ENCODE peak calls at places on chromosomes 11 and 22, in nine cellular contexts. J is HCT116, I is RWPE1, G is A549, U is lower lobe of right lung, H is PC-9, V is body of pancreas, Q is neural progenitor cell, Y is GM23338. B is an unnamed sample.

GRCh38 chr11:106246495-106246894 is 169.0 kb downstream of the AASDHPPT start:
- DNase-seq in I (no peak), H (no peak), U (no peak), Y (no peak), V (no peak), G (no peak), Q (no peak), J (no peak), B (no peak)

GRCh38 chr11:17601206-17602075 is 54.4 kb downstream of the OTOG start:
- DNase-seq in V (no peak), U (no peak), H (no peak), J (no peak), I (no peak), Y (peak), Q (peak), G (no peak), B (no peak)

GRCh38 chr11:69880803-69881445 is 61.7 kb upstream of the FGF3 start:
- DNase-seq in U (peak), V (no peak), I (no peak), G (no peak), H (no peak), Q (no peak), J (no peak), Y (no peak), B (no peak)

GRCh38 chr11:64206457-64207246 is at the start of gene FERMT3:
- DNase-seq in V (peak), Q (no peak), I (no peak), U (peak), Y (no peak), J (no peak), H (no peak), G (no peak), B (peak)

GRCh38 chr11:74417379-74417804 is 19.2 kb upstream of the PGM2L1 start:
- DNase-seq in Q (no peak), I (peak), G (no peak), Y (peak), U (no peak), V (no peak), J (no peak), H (peak), B (peak)

GRCh38 chr11:128825050-128825806 is 41.9 kb downstream of the KCNJ1 start:
- DNase-seq in G (no peak), I (no peak), H (no peak), J (no peak), V (no peak), Q (no peak), U (no peak), Y (peak), B (no peak)

GRCh38 chr11:77276271-77276670 is 25.2 kb downstream of the GDPD4 start:
- DNase-seq in G (no peak), I (no peak), Y (no peak), Q (no peak), J (no peak), U (no peak), H (no peak), V (no peak), B (no peak)

GRCh38 chr22:18068991-18069390 is 8.8 kb upstream of the PEX26 start:
- DNase-seq in I (no peak), V (no peak), Q (no peak), H (no peak), Y (no peak), U (no peak), J (no peak), G (no peak), B (no peak)

GRCh38 chr22:24497879-24498278 is 2.7 kb downstream of the UPB1 start:
- DNase-seq in G (no peak), Y (no peak), V (no peak), Q (no peak), J (no peak), I (no peak), U (no peak), H (no peak), B (no peak)

GRCh38 chr11:2672553-2673249 is 27.1 kb downstream of the KCNQ1OT1 start:
- DNase-seq in H (no peak), U (no peak), I (no peak), Q (no peak), J (no peak), G (no peak), V (no peak), Y (no peak), B (no peak)

GRCh38 chr11:96097844-96098421 is 174.0 kb upstream of the MTMR2 start:
- DNase-seq in J (no peak), H (no peak), I (no peak), V (no peak), Y (no peak), G (no peak), Q (no peak), U (no peak), B (no peak)

GRCh38 chr22:25960375-25960774 is 208.9 kb upstream of the SEZ6L start:
- DNase-seq in Y (peak), H (no peak), V (no peak), Q (no peak), I (no peak), U (no peak), J (no peak), G (no peak), B (no peak)

GRCh38 chr22:23325183-23325582 is 144.9 kb downstream of the BCR start:
- DNase-seq in Y (peak), Q (peak), G (no peak), H (no peak), I (no peak), U (no peak), J (no peak), V (no peak), B (no peak)

GRCh38 chr11:77107950-77108349 is 5.3 kb downstream of the OMP start:
- DNase-seq in H (peak), U (no peak), Q (no peak), V (peak), J (peak), G (peak), I (peak), Y (no peak), B (peak)

GRCh38 chr22:11066458-11067285 is 4461.3 kb upstream of the OR11H1 start:
- DNase-seq in U (peak), V (no peak), H (no peak), I (no peak), Q (no peak), Y (no peak), G (no peak), J (no peak), B (no peak)

GRCh38 chr11:103845331-103845730 is 191.1 kb upstream of the DDI1 start:
- DNase-seq in U (no peak), G (no peak), H (no peak), V (no peak), Y (no peak), I (no peak), J (no peak), Q (no peak), B (no peak)

GRCh38 chr22:33919591-33920501 is at the start of gene LARGE1:
- DNase-seq in Y (peak), J (no peak), G (peak), U (peak), V (peak), H (peak), I (no peak), Q (peak), B (peak)

GRCh38 chr11:65615950-65616574 is 486 bp downstream of the PCNX3 start:
- DNase-seq in V (no peak), H (peak), G (peak), Y (peak), J (no peak), U (no peak), I (no peak), Q (peak), B (peak)

GRCh38 chr11:97140885-97141494 is 751.2 kb downstream of the JRKL start:
- DNase-seq in G (no peak), I (peak), V (no peak), H (no peak), Y (peak), J (no peak), Q (peak), U (no peak), B (no peak)

GRCh38 chr11:121435796-121436511 is 16.2 kb upstream of the SORL1 start:
- DNase-seq in G (no peak), Y (no peak), V (no peak), H (no peak), J (no peak), U (no peak), I (no peak), Q (peak), B (peak)

GRCh38 chr11:75014129-75014528 is 25.4 kb downstream of the NEU3 start:
- DNase-seq in Y (no peak), H (no peak), I (peak), Q (no peak), V (no peak), J (no peak), U (no peak), G (no peak), B (no peak)

GRCh38 chr11:125933030-125933813 is 12.6 kb upstream of the VSIG10L2 start:
- DNase-seq in H (no peak), U (no peak), J (no peak), Y (peak), V (no peak), I (no peak), Q (no peak), G (no peak), B (no peak)

GRCh38 chr22:21961886-21962654 is 9.4 kb upstream of the PPM1F start:
- DNase-seq in Y (no peak), I (no peak), H (peak), J (no peak), G (no peak), U (no peak), V (no peak), Q (no peak), B (no peak)

GRCh38 chr11:10920205-10920604 is 62.4 kb upstream of the ZBED5 start:
- DNase-seq in J (no peak), Q (no peak), H (no peak), I (no peak), G (no peak), V (no peak), Y (no peak), U (no peak), B (no peak)

GRCh38 chr11:123653997-123654565 is 343 bp downstream of the SCN3B start:
- DNase-seq in G (peak), Q (peak), J (no peak), V (peak), U (peak), I (peak), Y (peak), H (peak), B (peak)

GRCh38 chr11:46675288-46675851 is 25.0 kb downstream of the ARHGAP1 start:
- DNase-seq in Q (no peak), I (peak), Y (no peak), V (peak), H (peak), J (no peak), G (peak), U (no peak), B (peak)

GRCh38 chr11:23772081-23772480 is 724.8 kb upstream of the LUZP2 start:
- DNase-seq in Q (no peak), U (no peak), G (no peak), Y (no peak), H (no peak), J (no peak), V (no peak), I (no peak), B (no peak)

GRCh38 chr11:9004310-9004945 is 627 bp upstream of the NRIP3 start:
- DNase-seq in G (no peak), I (no peak), V (peak), U (peak), J (no peak), Y (peak), Q (peak), H (no peak), B (peak)
- H3K27ac ChIP-seq in G (peak), I (no peak), V (no peak), U (no peak), J (no peak), Y (no peak), Q (no peak), H (no peak), B (no peak)

DNA sequence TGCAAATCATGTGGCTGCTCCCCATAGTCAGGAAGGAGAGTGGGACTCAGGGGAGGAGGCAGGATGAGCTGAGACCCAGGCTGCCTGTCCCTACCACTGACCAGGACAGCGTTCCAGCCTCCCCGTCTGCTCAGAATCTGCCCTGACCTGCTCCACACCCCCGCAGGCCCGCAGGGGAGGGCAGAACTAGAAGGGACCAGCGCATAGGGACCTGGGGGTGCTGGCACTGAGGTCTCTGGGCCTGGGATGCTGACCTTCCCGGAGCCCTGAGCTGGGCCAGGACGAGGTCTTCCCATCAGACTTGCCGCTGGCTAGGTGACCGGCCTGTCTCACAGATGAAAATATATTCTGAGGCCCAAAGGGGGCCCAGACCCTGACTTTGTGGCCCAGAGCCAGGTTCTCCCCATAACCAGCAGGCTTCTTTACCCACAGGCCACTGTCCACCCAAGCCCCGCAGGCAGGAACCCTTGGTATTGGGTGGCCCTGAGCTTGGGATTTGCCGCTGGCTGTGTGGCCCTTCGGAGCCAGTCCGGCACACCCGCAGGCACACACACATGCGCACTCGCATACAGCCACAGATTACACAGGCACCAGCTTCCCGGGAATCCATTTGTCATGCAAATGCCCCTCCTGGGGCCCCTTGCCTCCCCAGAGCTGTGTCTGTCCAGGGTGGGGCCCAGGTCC is 13.8 kb upstream of the PIM3 start:
- DNase-seq in Y (no peak), Q (peak), I (no peak), G (no peak), U (no peak), V (no peak), H (no peak), J (no peak), B (no peak)
- TF ChIP-seq CTCF in Y (no peak), Q (no peak), I (no peak), G (no peak), U (no peak), V (no peak), H (no peak), J (no peak), B (no peak)

GRCh38 chr11:60951611-60951908 is 416 bp downstream of the SLC15A3 start:
- DNase-seq in Y (peak), V (no peak), J (no peak), G (no peak), U (no peak), I (no peak), Q (no peak), H (no peak), B (no peak)
- H3K27ac ChIP-seq in Y (peak), V (no peak), J (no peak), G (no peak), U (peak), I (no peak), Q (no peak), H (no peak), B (peak)

GRCh38 chr11:9121397-9121796 is 30.0 kb upstream of the SCUBE2 start:
- DNase-seq in V (no peak), U (no peak), Y (no peak), J (no peak), Q (no peak), G (no peak), H (no peak), I (no peak), B (no peak)

GRCh38 chr11:9118277-9118676 is 26.9 kb upstream of the SCUBE2 start:
- DNase-seq in J (no peak), V (no peak), H (no peak), Q (no peak), U (no peak), Y (no peak), I (no peak), G (no peak), B (no peak)

GRCh38 chr11:9125185-9125886 is 33.9 kb upstream of the SCUBE2 start:
- DNase-seq in Q (no peak), U (no peak), Y (no peak), H (no peak), V (no peak), G (no peak), J (no peak), I (no peak), B (no peak)

GRCh38 chr11:9123595-9124304 is 32.4 kb upstream of the SCUBE2 start:
- DNase-seq in J (no peak), Y (no peak), Q (no peak), V (no peak), U (no peak), I (no peak), G (no peak), H (no peak), B (no peak)

DNA sequence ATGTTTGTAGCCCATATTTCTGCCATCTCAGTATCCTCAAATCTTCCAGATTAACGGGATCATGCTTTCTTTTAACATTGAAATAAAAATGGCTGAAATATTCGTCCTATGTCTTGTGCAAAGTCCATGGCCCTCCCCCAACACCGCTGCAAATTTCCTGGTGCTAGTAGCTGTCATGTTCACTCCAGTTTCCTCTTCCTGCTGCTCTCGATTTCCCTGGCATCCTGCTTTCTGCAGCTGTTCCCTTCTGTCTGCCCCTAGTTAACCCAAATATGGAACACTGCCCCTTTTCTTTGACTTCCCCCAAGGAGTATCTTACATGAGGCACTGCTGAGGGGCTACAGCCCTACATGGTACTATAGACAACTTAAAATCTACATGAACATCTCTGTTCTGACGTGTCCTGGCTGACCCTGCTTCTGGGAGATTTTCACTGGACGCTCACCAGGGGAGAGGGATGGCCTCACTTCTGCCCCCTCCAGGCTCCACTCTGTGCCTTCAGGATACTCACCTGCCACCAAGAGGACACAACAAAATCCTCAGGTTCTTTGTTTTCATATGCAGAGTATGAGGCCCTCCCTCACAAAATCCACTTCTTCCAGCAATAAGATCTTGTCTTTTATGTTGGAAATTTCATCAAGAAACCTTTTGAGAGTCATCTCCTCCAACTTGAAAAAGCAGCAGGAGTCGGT is 29.4 kb upstream of the SCUBE2 start:
- DNase-seq in J (peak), I (no peak), Q (peak), G (peak), H (no peak), U (no peak), Y (peak), V (no peak), B (no peak)
- TF ChIP-seq CTCF in J (peak), I (no peak), Q (peak), G (peak), H (peak), U (peak), Y (peak), V (no peak), B (peak)

GRCh38 chr22:27877501-27877900 is 41.6 kb downstream of the PITPNB start:
- DNase-seq in Q (no peak), I (no peak), U (no peak), H (no peak), V (no peak), Y (no peak), G (no peak), J (no peak), B (no peak)

GRCh38 chr22:27874185-27874584 is 44.9 kb downstream of the PITPNB start:
- DNase-seq in V (no peak), H (no peak), G (no peak), U (no peak), I (no peak), Q (no peak), Y (no peak), J (no peak), B (no peak)

GRCh38 chr22:27875951-27876350 is 43.1 kb downstream of the PITPNB start:
- DNase-seq in J (no peak), H (no peak), U (no peak), Q (no peak), G (no peak), Y (no peak), I (no peak), V (no peak), B (no peak)

GRCh38 chr22:27874756-27875155 is 44.3 kb downstream of the PITPNB start:
- DNase-seq in Y (no peak), H (no peak), I (no peak), J (no peak), Q (no peak), U (no peak), V (no peak), G (no peak), B (no peak)

DNA sequence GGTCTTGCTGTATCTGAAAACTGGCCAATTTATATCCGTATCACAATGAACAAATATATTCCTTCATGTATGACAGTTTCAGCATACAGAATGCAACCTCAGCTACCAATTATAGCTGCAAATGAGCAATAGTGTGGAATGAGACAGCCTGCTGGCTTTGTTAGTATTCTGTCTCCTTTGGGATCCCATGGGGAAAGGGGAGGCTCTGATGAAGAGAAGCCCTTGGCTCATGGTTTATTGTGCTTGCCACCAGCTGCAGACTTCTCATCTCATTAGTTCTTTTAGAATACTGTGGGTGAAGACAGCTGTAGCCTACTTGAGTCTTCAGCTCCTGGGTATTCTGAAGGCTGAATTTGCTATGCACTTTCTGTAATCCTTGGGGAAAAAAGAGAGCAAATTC is 42.4 kb downstream of the PITPNB start:
- DNase-seq in Y (no peak), V (no peak), Q (peak), J (no peak), I (no peak), G (no peak), H (no peak), U (no peak), B (no peak)
- H3K27ac ChIP-seq in Y (no peak), V (no peak), Q (peak), J (no peak), I (no peak), G (no peak), H (no peak), U (no peak), B (no peak)

GRCh38 chr11:117096140-117096972 is 1.9 kb downstream of the SIK3 start:
- DNase-seq in V (no peak), U (no peak), G (no peak), Q (peak), I (no peak), Y (peak), J (no peak), H (no peak), B (peak)
- TF ChIP-seq CTCF in V (no peak), U (no peak), G (no peak), Q (peak), I (no peak), Y (no peak), J (peak), H (no peak), B (no peak)

GRCh38 chr11:19734171-19734570 is 21.5 kb downstream of the NAV2 start:
- DNase-seq in Y (no peak), H (no peak), G (no peak), U (no peak), J (no peak), Q (no peak), I (no peak), V (no peak), B (no peak)
- H3K27ac ChIP-seq in Y (no peak), H (no peak), G (no peak), U (no peak), J (no peak), Q (no peak), I (no peak), V (no peak), B (peak)

DNA sequence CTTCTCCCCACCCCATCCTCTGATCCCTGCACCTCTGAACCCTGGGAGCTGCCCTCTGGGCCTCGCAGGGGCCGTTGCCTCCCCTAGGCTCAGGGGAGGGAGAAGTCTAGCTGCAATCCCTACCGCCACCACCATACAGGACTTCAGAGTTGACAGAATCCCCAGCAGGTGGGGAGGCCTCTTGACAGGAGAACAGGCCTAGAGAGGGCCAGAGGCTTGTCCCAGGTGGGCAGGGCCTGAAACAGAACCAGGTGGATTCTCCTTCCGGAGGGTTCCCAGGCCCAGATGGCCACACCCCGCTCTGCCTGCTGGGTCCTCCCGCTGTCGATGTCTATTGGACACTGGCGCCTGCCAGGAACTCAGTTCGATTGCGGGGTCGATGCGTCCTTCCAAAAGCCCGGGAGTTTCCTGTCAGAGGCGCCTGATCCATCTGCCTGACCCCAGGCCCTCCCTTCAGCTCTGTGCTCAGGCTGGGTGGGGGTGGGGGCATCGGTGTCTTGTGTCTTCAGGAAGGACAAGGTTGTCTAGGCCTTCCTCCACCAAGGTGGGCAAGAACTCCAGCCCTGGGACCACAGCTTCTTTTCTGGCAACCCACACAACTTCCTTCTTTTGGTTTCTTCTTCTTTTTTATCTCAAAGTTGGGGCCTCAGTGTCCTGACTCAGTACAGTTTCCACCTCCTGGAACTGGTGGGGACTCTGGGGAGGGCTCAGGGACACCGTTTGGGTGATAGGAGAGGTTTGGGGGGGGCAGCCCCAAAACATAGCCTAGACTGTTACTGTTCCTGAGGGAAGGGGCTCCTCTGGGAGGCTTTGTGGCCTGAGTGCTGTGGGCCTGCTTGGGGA is 6.4 kb downstream of the STARD10 start:
- DNase-seq in V (peak), Y (peak), I (no peak), J (no peak), U (no peak), G (peak), Q (peak), H (no peak), B (peak)
- TF ChIP-seq CTCF in V (peak), Y (peak), I (no peak), J (no peak), U (peak), G (no peak), Q (peak), H (no peak), B (no peak)